ENCODE peak calls at places on chromosomes 11 and 22, in four cellular contexts. One of them, this sample, is unnamed.

GRCh38 chr22:47206185-47206584 is 443.7 kb downstream of the TBC1D22A start:
- DNase-seq in AG09309: no peak
- DNase-seq in T-helper 2 cell: no peak
- DNase-seq in H9: no peak
- DNase-seq in this sample: no peak

GRCh38 chr11:7261578-7261977 is 9.9 kb downstream of the SYT9 start:
- DNase-seq in AG09309: no peak
- DNase-seq in T-helper 2 cell: no peak
- DNase-seq in H9: no peak
- DNase-seq in this sample: no peak

GRCh38 chr11:97361812-97362378 is 972.1 kb downstream of the JRKL start:
- DNase-seq in AG09309: no peak
- DNase-seq in T-helper 2 cell: no peak
- DNase-seq in H9: no peak
- DNase-seq in this sample: no peak

GRCh38 chr11:115129771-115130306 is 374.4 kb downstream of the CADM1 start:
- DNase-seq in AG09309: no peak
- DNase-seq in T-helper 2 cell: no peak
- DNase-seq in H9: no peak
- DNase-seq in this sample: no peak

GRCh38 chr11:113730887-113731726 is 25.0 kb upstream of the TMPRSS5 start:
- DNase-seq in AG09309: peak; percentile 33
- DNase-seq in T-helper 2 cell: no peak
- DNase-seq in H9: peak; percentile 45
- DNase-seq in this sample: peak; percentile 24

GRCh38 chr22:47094861-47095330 is 332.4 kb downstream of the TBC1D22A start:
- DNase-seq in AG09309: no peak
- DNase-seq in T-helper 2 cell: no peak
- DNase-seq in H9: no peak
- DNase-seq in this sample: no peak

GRCh38 chr22:17106161-17106784 is 14.9 kb downstream of the TMEM121B start:
- DNase-seq in AG09309: no peak
- DNase-seq in T-helper 2 cell: no peak
- DNase-seq in H9: no peak
- DNase-seq in this sample: no peak

GRCh38 chr11:123616505-123617198 is 37.8 kb downstream of the SCN3B start:
- DNase-seq in AG09309: peak; percentile 48
- DNase-seq in T-helper 2 cell: no peak
- DNase-seq in H9: no peak
- DNase-seq in this sample: no peak

GRCh38 chr22:21766933-21767462 is 31.4 kb upstream of the YPEL1 start:
- DNase-seq in AG09309: no peak
- DNase-seq in T-helper 2 cell: no peak
- DNase-seq in H9: no peak
- DNase-seq in this sample: no peak

GRCh38 chr22:21032843-21033688 is 705 bp upstream of the SLC7A4 start:
- DNase-seq in AG09309: no peak
- DNase-seq in T-helper 2 cell: no peak
- DNase-seq in H9: no peak
- DNase-seq in this sample: no peak